ENCODE peak calls at places on chromosome 2, in five cellular contexts. O is T-helper 2 cell; W is GM23248; J is mesendoderm; B is stimulated activated naive CD8-positive, alpha-beta T cell treated with anti-CD3 and anti-CD28 coated beads, Interleukin-15, Interleukin-2, amounts not matched to agents 100 U/mL and 50 U/mL, for 24 hours. Q is an unnamed sample.

GRCh38 chr2:238601433-238602222 is 174.9 kb downstream of the ASB1 start:
- DNase-seq in B (no peak), O (no peak), W (peak), J (no peak), Q (no peak)

GRCh38 chr2:160271166-160272086 is 71.4 kb upstream of the ITGB6 start:
- DNase-seq in J (peak), W (no peak), O (no peak), B (no peak), Q (peak)

GRCh38 chr2:6865346-6866238 is at the start of gene CMPK2:
- DNase-seq in W (peak), B (peak), O (peak), J (peak), Q (peak)

GRCh38 chr2:207503234-207503633 is 26.5 kb upstream of the CREB1 start:
- DNase-seq in B (no peak), O (no peak), W (peak), J (no peak), Q (peak)

GRCh38 chr2:224837558-224837957 is 121.4 kb upstream of the CCDC195 start:
- DNase-seq in B (no peak), J (no peak), O (no peak), W (peak), Q (no peak)

GRCh38 chr2:21640046-21640445 is 516.3 kb downstream of the TDRD15 start:
- DNase-seq in B (no peak), O (no peak), J (no peak), W (no peak), Q (no peak)

GRCh38 chr2:107001964-107002696 is 116.2 kb upstream of the ST6GAL2 start:
- DNase-seq in W (peak), J (no peak), O (no peak), B (no peak), Q (no peak)

GRCh38 chr2:218471982-218472381 is 53.1 kb downstream of the VIL1 start:
- DNase-seq in J (no peak), B (no peak), O (no peak), W (no peak), Q (no peak)

GRCh38 chr2:217248312-217248935 is 388.6 kb upstream of the TNP1 start:
- DNase-seq in W (no peak), O (no peak), B (no peak), J (peak), Q (peak)

GRCh38 chr2:38138419-38138818 is 62.5 kb upstream of the CYP1B1 start:
- DNase-seq in W (no peak), J (no peak), B (no peak), O (no peak), Q (no peak)

GRCh38 chr2:25249785-25250184 is 81.4 kb upstream of the POMC start:
- DNase-seq in O (no peak), W (no peak), J (no peak), B (no peak), Q (no peak)

GRCh38 chr2:190682168-190682567 is 33.3 kb downstream of the NAB1 start:
- DNase-seq in W (peak), J (peak), O (no peak), B (no peak), Q (no peak)

GRCh38 chr2:3505771-3506170 is 13.6 kb downstream of the ADI1 start:
- DNase-seq in J (no peak), B (no peak), O (no peak), W (no peak), Q (peak)

GRCh38 chr2:199804831-199805230 is 46.2 kb downstream of the FTCDNL1 start:
- DNase-seq in O (no peak), W (no peak), B (no peak), J (peak), Q (peak)

GRCh38 chr2:172639823-172640222 is 83.9 kb downstream of the PDK1 start:
- DNase-seq in J (no peak), O (no peak), B (peak), W (peak), Q (no peak)

GRCh38 chr2:159960413-159960812 is 102.0 kb downstream of the PLA2R1 start:
- DNase-seq in O (no peak), W (peak), J (peak), B (no peak), Q (no peak)

GRCh38 chr2:9179572-9180201 is 26.9 kb upstream of the ASAP2 start:
- DNase-seq in O (no peak), W (peak), B (no peak), J (no peak), Q (no peak)

GRCh38 chr2:123961576-123961975 is 63.5 kb upstream of the CNTNAP5 start:
- DNase-seq in J (peak), O (no peak), W (no peak), B (no peak), Q (no peak)